ENCODE peak calls at places on chromosomes 11 and 22, in six cellular contexts. M, I, N, L, J and W are unnamed samples.

GRCh38 chr11:104661901-104662300 is 236.4 kb downstream of the CASP12 start:
- DNase-seq in M (no peak), J (no peak), N (no peak), L (no peak), I (no peak), W (no peak)

GRCh38 chr22:39282642-39283311 is 36.6 kb downstream of the RPL3 start:
- DNase-seq in J (no peak), M (no peak), L (no peak), I (no peak), N (no peak), W (no peak)

GRCh38 chr11:36186340-36186739 is 102.9 kb downstream of the COMMD9 start:
- DNase-seq in L (no peak), M (no peak), I (no peak), J (no peak), N (no peak), W (no peak)

GRCh38 chr22:32106930-32107329 is 52.2 kb downstream of the C22orf42 start:
- DNase-seq in M (peak), N (no peak), J (no peak), I (no peak), L (no peak), W (no peak)

GRCh38 chr11:104134760-104135159 is 29.2 kb downstream of the PDGFD start:
- DNase-seq in N (no peak), J (no peak), L (no peak), I (no peak), M (no peak), W (no peak)

GRCh38 chr22:37206118-37206840 is 6.0 kb downstream of the SSTR3 start:
- DNase-seq in L (no peak), I (no peak), N (no peak), J (no peak), M (no peak), W (no peak)

GRCh38 chr11:116072776-116073175 is 568.6 kb upstream of the CADM1 start:
- DNase-seq in M (peak), J (no peak), I (peak), L (no peak), N (no peak), W (no peak)

GRCh38 chr11:129910360-129910759 is 15.0 kb upstream of the NFRKB start:
- DNase-seq in N (no peak), J (no peak), L (no peak), M (peak), I (no peak), W (no peak)

GRCh38 chr11:12680246-12680939 is 6.2 kb downstream of the TEAD1 start:
- DNase-seq in M (peak), J (peak), I (no peak), N (no peak), L (peak), W (no peak)

GRCh38 chr22:26889794-26890193 is 232.4 kb downstream of the MIAT start:
- DNase-seq in J (no peak), L (no peak), N (no peak), I (no peak), M (no peak), W (no peak)

GRCh38 chr11:10109836-10110235 is 184.2 kb downstream of the SBF2 start:
- DNase-seq in I (no peak), N (no peak), M (no peak), J (no peak), L (no peak), W (no peak)

GRCh38 chr22:21982338-21982965 is at the start of gene TOP3B:
- DNase-seq in N (peak), M (peak), I (peak), J (peak), L (no peak), W (peak)

GRCh38 chr22:49853981-49854791 is 542 bp downstream of the ZBED4 start:
- DNase-seq in J (no peak), M (no peak), L (no peak), I (peak), N (no peak), W (no peak)

GRCh38 chr22:37563153-37564081 is 3.1 kb downstream of the CDC42EP1 start:
- DNase-seq in I (no peak), N (no peak), L (no peak), M (no peak), J (peak), W (peak)

GRCh38 chr11:126467471-126467870 is 112.0 kb downstream of the ST3GAL4 start:
- DNase-seq in L (no peak), N (no peak), J (no peak), I (no peak), M (no peak), W (no peak)

GRCh38 chr11:15688351-15688792 is 573.6 kb downstream of the INSC start:
- DNase-seq in L (no peak), I (no peak), M (no peak), J (no peak), N (no peak), W (no peak)

GRCh38 chr11:121246021-121246768 is 46.4 kb upstream of the SC5D start:
- DNase-seq in N (no peak), M (peak), J (no peak), I (peak), L (no peak), W (no peak)

GRCh38 chr11:35540526-35540925 is 15.1 kb upstream of the PAMR1 start:
- DNase-seq in M (no peak), L (no peak), N (no peak), I (no peak), J (no peak), W (no peak)

GRCh38 chr22:24330636-24331035 is 60.0 kb downstream of the SPECC1L start:
- DNase-seq in L (no peak), N (no peak), M (no peak), I (no peak), J (no peak), W (no peak)
- TF ChIP-seq ATF3 in L (no peak), N (no peak), M (no peak), I (no peak), J (no peak), W (no peak)

DNA sequence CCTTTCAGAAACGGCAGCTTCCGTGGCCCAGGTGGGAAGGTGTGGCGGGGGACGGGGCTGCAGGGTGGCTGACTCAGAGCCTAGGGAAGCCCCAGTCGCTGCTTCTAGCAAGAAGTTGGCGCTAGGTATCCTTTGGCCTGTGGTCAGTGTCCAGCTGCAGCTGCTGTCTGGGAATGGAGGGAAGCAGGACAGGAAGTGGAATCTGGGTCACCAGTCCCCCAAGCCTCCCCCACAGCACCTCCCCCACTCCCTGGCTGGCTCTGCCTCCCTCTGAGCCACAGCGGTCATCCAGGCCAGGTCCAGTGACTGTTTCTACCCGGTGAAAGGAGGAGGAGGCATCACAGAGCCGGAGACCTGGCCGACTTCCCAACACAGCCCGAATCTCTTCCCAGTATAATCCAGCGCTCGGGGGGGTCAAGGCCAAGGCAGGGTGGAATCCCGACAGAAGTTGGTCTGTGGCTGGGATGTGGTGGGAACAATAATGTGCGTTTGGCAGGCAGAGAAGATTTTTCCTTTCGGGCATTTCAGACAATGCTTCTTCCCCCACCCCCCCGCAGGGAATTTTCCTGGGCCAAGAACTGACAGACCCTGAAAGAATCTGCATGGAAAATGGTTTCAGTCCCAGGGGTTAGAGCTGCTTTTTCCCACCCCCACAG is 45.1 kb downstream of the C11orf96 start:
- DNase-seq in L (no peak), M (no peak), J (no peak), I (no peak), N (no peak), W (no peak)
- TF ChIP-seq ATF3 in L (no peak), M (no peak), J (no peak), I (no peak), N (no peak), W (no peak)

GRCh38 chr22:40506762-40507161 is 129.8 kb downstream of the MRTFA start:
- DNase-seq in L (no peak), J (no peak), M (no peak), N (no peak), I (no peak), W (no peak)

GRCh38 chr22:40507491-40507890 is 129.0 kb downstream of the MRTFA start:
- DNase-seq in M (no peak), I (no peak), J (no peak), L (no peak), N (no peak), W (no peak)

GRCh38 chr22:40511604-40512003 is 124.9 kb downstream of the MRTFA start:
- DNase-seq in M (no peak), N (no peak), L (no peak), J (no peak), I (no peak), W (no peak)

GRCh38 chr22:40510965-40511364 is 125.6 kb downstream of the MRTFA start:
- DNase-seq in L (no peak), N (no peak), I (no peak), M (no peak), J (no peak), W (no peak)

GRCh38 chr22:40509401-40510134 is 127.0 kb downstream of the MRTFA start:
- DNase-seq in I (no peak), N (no peak), M (no peak), L (no peak), J (no peak), W (no peak)
- TF ChIP-seq ATF3 in I (no peak), N (no peak), M (no peak), L (no peak), J (no peak), W (no peak)

GRCh38 chr11:107804219-107804618 is 54.4 kb downstream of the SLC35F2 start:
- DNase-seq in I (no peak), M (no peak), L (no peak), N (no peak), J (no peak), W (no peak)
- TF ChIP-seq ATF3 in I (no peak), M (no peak), L (no peak), N (no peak), J (no peak), W (no peak)

GRCh38 chr11:92449780-92450179 is 225.2 kb downstream of the FAT3 start:
- DNase-seq in M (no peak), I (no peak), N (no peak), L (no peak), J (no peak), W (no peak)

GRCh38 chr11:92451081-92451480 is 226.5 kb downstream of the FAT3 start:
- DNase-seq in M (no peak), N (no peak), L (no peak), I (no peak), J (no peak), W (no peak)

GRCh38 chr11:92455221-92455790 is 230.7 kb downstream of the FAT3 start:
- DNase-seq in I (no peak), N (no peak), L (no peak), M (no peak), J (no peak), W (no peak)

GRCh38 chr11:92449222-92449621 is 224.6 kb downstream of the FAT3 start:
- DNase-seq in I (no peak), L (no peak), J (no peak), M (no peak), N (no peak), W (no peak)

DNA sequence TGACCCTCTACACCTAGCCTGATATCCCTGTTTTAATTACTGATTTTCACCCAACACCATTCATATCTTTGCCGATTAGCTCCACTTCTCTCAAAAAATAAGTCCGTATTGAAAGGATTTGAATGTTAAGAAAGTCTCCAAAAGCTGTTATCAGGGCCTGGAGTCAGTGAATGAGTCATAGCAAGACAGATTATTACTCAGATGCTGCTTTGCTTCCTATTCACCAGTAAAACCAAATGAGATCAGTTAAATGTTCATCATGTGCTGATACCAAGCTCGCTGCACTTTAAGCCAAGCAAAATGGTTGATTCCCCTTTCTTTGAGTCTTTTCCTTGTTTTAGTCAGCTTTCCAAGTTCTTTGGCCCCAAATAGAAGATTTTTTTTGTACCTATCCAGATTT is 228.4 kb downstream of the FAT3 start:
- DNase-seq in L (no peak), J (no peak), M (no peak), I (no peak), N (no peak), W (no peak)
- TF ChIP-seq ATF3 in L (no peak), J (no peak), M (no peak), I (no peak), N (no peak), W (no peak)